ENCODE peak calls at places on chromosomes 7 and 10, in six cellular contexts. A is neuronal stem cell, D is H1, M is IMR-90, J is mesenchymal stem cell, I is H9. U is an unnamed sample.

GRCh38 chr10:80457554-80458262 is 3.6 kb downstream of the TSPAN14 start:
- DNase-seq in D (no peak), M (no peak), I (peak), J (no peak), A (no peak), U (no peak)

GRCh38 chr7:92717982-92718716 is 118.2 kb downstream of the CDK6 start:
- DNase-seq in A (no peak), J (peak), M (peak), D (no peak), I (no peak), U (peak)

GRCh38 chr7:24812313-24812945 is 55.2 kb upstream of the GSDME start:
- DNase-seq in D (no peak), A (peak), J (peak), M (peak), I (peak), U (peak)

GRCh38 chr7:119175916-119176627 is 951.6 kb downstream of the ANKRD7 start:
- DNase-seq in M (peak), I (peak), D (peak), A (peak), J (peak), U (peak)

GRCh38 chr7:139937685-139938084 is 108.6 kb downstream of the TBXAS1 start:
- DNase-seq in M (no peak), I (no peak), J (no peak), D (no peak), A (no peak), U (no peak)

GRCh38 chr7:157010588-157011332 is at the start of gene MNX1:
- DNase-seq in J (no peak), I (peak), D (no peak), A (peak), M (no peak), U (peak)

GRCh38 chr7:38932509-38933168 is 23.6 kb upstream of the VPS41 start:
- DNase-seq in D (peak), J (peak), I (peak), M (peak), A (peak), U (peak)

GRCh38 chr7:127776776-127777390 is 124.9 kb downstream of the SND1 start:
- DNase-seq in I (no peak), J (peak), A (no peak), M (peak), D (no peak), U (no peak)

GRCh38 chr10:96025566-96025965 is 17.8 kb upstream of the CCNJ start:
- DNase-seq in M (peak), J (peak), D (no peak), A (no peak), I (peak), U (peak)

GRCh38 chr10:125159932-125160855 is at the start of gene CTBP2:
- DNase-seq in J (peak), A (peak), M (no peak), D (no peak), I (peak), U (no peak)

GRCh38 chr10:125160856-125161569 is 650 bp upstream of the CTBP2 start:
- DNase-seq in M (peak), D (peak), A (peak), J (peak), I (peak), U (peak)

GRCh38 chr10:125157473-125157865 is 2.9 kb downstream of the CTBP2 start:
- DNase-seq in I (no peak), A (no peak), M (no peak), J (peak), D (no peak), U (no peak)

GRCh38 chr10:125158528-125159485 is 1.6 kb downstream of the CTBP2 start:
- DNase-seq in M (peak), A (no peak), I (peak), D (no peak), J (peak), U (no peak)

DNA sequence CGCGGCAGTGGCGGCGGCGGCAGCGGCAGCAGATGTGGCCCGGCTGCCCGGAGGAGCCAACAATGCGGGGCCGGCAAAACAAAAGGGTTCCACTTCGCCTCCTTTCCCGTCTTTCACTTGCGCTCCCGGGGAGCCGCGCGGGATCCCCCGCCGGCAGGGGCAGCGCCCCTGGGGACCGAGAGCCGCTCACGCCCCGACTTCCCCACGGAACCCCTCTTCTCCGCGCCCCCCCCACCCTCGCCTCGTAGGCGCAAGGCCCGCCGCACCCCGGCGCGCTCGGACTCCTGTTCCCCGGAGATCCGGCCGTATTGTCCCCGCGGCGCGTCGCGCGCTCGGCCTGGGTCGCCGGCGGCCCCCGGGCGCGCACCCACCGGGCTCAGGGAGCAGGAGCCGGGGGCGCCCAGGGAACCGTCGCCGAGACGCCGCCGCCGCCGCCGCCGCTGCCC is 854 bp downstream of the CTBP2 start:
- DNase-seq in I (no peak), M (no peak), J (peak), A (no peak), D (no peak), U (peak)
- H2BK120ac ChIP-seq in I (no peak), M (no peak), J (peak), A (peak), D (no peak), U (peak)

GRCh38 chr7:70615066-70615465 is 516.9 kb upstream of the GALNT17 start:
- DNase-seq in D (no peak), J (no peak), M (no peak), A (no peak), I (no peak), U (no peak)

GRCh38 chr7:70616821-70617220 is 515.1 kb upstream of the GALNT17 start:
- DNase-seq in J (no peak), M (no peak), D (no peak), I (no peak), A (no peak), U (no peak)

GRCh38 chr7:70618020-70618551 is 513.9 kb upstream of the GALNT17 start:
- DNase-seq in I (no peak), D (no peak), J (no peak), M (no peak), A (no peak), U (no peak)

GRCh38 chr7:70612811-70613210 is 519.1 kb upstream of the GALNT17 start:
- DNase-seq in I (no peak), D (no peak), J (no peak), A (no peak), M (no peak), U (no peak)

DNA sequence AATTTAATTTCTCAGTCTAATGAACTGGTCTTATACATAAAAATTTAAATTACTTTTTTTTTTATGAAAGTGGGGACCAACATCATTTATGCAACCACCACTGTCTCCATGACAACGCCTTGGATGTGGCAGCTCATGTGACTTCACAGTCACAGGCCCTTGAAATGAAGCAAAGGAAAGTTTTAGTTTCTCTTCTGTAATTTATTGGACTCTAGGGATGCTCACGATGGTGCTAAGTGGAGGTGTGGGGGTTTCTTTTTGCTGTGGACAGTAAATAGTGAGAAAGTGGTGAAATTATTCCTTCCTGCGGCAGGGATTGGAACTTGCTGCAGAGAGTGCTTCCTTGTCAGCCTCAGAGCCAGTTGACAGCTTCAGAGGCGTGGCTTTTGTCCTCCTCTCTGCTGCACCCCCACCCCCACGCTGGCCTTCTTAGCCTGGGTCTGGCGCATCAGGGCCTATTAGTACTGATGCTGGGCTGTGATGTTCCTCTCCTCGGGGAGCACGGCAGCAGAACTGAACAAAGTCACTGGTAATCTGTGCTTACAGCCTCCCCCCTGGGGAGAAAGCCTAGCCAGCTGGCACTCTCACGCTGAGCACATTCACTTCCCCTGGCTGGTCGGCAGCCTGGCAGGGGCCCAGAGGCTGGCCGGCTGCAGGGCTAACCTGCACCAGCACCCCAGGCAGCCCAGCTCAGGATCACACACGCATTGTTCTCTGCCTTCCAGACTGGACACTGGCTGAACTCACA is 517.5 kb upstream of the GALNT17 start:
- DNase-seq in I (no peak), D (no peak), M (peak), J (peak), A (no peak), U (no peak)
- H2AFZ ChIP-seq in I (no peak), D (no peak), M (peak), J (peak), A (peak), U (no peak)

DNA sequence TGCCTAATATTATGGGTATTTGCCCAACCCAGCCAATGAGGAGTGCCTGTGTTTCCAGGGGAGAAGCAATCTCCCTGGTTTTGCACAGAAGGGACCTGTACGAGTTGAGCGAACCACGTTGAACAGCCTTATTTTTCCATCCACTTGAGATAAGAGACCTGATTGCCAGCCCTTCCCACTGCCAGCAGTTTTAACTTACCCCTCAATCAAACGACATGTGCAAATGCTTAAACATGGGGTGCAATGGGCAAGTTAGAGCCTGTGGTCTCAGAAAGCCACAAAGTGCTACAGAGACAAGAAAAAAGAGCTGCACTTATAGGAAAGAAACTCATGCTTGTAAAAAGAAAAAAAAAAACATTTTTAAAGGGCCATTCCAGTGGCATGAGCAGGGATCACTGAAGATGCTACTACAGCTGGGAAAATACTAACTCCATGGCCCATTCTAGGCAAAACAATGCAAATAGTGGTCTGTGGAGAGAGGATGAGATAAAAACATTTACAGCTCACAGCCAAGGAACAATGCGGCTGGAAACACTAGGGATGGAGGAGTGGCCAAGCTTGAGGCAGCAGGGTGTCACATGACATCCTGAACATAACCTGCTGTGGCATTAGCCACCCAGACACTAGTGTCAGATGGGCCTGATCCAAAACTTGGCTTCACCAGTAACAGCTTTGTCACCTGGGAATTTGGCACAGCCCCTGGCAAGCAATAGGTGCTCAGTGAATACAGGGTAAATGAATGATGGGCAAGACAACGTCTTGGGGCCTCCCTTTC is 162.8 kb downstream of the ELMO1 start:
- DNase-seq in M (no peak), I (no peak), J (no peak), D (no peak), A (no peak), U (no peak)
- H2BK120ac ChIP-seq in M (no peak), I (no peak), J (no peak), D (no peak), A (no peak), U (peak)

DNA sequence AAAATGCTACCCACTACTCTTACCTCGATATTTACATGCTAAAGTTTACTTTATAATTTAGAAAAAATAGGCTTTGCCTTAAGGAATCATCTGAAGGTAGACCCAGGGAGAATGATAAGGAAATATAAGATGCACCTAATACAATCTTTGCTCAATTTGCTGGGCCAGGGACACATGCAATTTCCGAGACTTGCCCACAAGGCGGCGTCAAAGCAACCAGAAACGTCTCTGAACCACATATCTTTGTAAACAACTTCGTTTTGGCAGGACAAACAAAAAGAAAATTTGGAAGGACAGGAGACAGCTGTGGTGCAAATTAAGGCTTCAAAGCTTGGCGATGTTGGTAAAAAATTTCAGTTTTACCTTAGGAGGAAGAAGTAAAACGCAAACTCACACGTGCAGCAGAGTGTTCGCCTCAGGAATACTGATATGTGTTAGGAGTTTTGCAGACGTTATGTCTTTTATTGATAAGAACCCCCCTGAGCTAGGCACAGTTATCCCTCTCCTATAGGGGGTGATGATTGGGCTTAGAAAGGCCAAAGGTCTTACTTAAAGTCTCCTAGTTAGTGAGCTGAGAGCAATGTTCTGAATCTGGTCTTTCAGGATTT is 134.3 kb downstream of the PRKCQ start:
- DNase-seq in D (no peak), J (peak), M (peak), A (no peak), I (peak), U (no peak)
- H2AFZ ChIP-seq in D (no peak), J (no peak), M (no peak), A (peak), I (no peak), U (no peak)

GRCh38 chr10:89332092-89332633 is 4.4 kb downstream of the IFIT3 start:
- DNase-seq in A (no peak), I (no peak), M (peak), J (peak), D (no peak), U (no peak)

GRCh38 chr10:89330537-89330936 is 2.7 kb downstream of the IFIT3 start:
- DNase-seq in J (no peak), A (no peak), D (no peak), M (no peak), I (no peak), U (no peak)

GRCh38 chr10:89332718-89333281 is 5.0 kb downstream of the IFIT3 start:
- DNase-seq in D (no peak), A (no peak), I (no peak), J (no peak), M (no peak), U (no peak)

GRCh38 chr10:89327803-89328441 is at the start of gene IFIT3:
- DNase-seq in J (peak), M (peak), A (no peak), I (no peak), D (no peak), U (no peak)
- H2BK120ac ChIP-seq in J (peak), M (peak), A (no peak), I (no peak), D (no peak), U (no peak)

DNA sequence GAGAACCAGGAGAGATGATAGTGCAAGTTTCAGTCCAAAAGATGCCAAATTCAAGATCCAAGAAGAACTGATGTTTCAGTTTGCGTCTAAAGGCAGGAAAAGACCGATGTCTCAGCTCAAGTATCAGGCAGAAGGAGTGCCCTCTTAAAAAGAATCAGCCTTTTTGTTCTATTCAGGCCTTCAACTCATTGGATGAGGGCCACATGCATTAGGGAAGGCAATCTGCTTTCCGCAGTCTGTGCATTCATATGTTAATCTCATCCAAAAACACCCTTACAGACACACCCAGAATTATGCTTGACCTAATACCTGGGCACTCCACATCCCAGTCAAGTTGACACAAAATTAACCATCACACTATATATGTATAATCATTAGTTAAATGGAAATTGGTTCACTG is 45.2 kb downstream of the DNAJB9 start:
- DNase-seq in A (no peak), J (no peak), M (no peak), D (no peak), I (no peak), U (no peak)
- H2AFZ ChIP-seq in A (no peak), J (no peak), M (no peak), D (peak), I (peak), U (no peak)

DNA sequence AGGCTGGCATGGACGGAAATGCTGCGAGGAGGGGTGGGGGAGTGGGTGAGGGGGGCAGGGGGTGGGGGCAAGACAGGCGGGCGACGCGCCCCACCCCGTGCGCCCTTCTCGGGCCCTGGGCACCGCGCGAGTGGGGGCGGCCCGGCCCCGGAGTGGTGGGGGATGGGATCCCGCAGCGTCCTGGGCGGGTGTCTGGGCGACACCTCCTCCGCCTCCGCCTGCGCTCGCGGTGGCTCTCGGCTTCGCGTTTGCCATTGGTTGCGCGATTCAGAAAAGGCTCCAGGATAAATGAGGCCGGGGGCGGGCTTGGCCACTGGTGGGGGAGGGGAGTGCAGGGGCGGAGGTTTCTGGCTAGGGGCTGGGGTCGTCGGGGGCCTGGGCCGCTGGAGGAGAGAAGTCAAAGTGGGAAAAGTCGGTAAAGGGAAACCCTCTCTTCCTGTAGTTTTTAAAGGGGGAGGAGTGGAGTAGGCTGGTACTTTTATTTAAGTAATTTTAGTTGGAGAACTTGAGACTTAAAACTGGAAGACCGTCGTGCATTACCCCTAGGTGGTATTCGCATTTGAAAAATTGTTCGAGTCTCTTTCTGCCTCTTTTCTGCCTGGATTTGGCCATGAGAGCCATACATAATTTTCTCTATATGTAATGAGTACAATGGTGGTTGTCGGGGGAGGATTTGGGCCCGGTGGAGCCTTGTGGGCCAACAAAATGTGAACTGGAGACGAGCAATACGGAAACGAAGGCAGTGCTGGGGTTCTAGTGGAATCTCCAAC is 984 bp upstream of the IGF2BP3 start:
- DNase-seq in A (peak), I (peak), D (no peak), J (peak), M (peak), U (peak)
- H2BK120ac ChIP-seq in A (no peak), I (no peak), D (peak), J (peak), M (peak), U (peak)

DNA sequence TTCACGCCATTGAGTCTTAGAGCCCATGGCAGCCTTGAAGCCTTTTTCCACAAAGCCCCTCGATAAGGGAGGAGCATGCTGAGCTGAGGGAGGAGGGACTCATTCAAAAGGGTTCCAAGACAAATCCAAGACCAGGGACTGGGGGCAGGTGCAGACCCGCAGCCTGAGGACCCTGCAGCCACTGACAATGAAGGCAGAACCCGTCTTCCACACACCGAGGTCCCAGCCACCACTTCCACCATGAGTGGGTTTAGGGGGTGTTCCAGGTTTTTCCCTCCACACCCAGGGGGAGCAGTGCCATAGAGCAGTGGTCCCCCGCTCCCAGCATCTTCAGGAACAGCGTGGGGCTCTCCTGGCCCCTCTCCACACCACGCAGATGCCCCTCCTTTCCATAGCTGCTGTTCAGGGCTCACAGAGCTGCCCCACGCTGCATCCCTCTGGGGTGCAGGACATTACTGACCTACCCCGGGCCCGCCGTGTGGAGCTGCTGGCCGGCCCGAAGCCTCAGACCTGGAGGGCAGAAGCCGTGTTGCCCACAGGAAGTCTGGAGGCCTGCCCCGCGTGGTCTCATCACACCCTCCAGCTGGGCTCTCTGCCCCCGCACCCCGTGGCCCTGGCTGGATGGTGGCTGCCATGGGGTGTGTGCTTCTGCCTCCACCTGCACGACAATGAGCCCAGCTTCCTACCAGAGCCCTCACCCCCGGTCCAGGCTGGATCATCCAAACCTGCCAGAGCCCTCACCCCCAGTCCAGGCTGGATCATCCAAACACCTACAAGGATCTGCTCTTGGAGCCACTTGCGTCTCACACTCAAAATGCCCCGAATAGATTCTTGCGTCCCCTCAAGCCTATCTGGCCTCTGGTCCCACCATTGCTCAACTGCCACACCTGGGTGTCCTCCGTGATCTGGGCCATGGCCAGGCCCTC is 220.0 kb upstream of the TCERG1L start:
- DNase-seq in J (no peak), A (no peak), D (no peak), I (no peak), M (no peak), U (no peak)
- H2AFZ ChIP-seq in J (no peak), A (no peak), D (no peak), I (no peak), M (no peak), U (no peak)

U was measured in trophoblast cell.